ENCODE peak calls at places on chromosomes 11 and 22, in six cellular contexts. M, R, J, C, T and S are unnamed samples.

GRCh38 chr11:126893796-126894195 is 106.8 kb downstream of the KIRREL3 start:
- DNase-seq in M (no peak), R (no peak), J (no peak), C (no peak), T (no peak), S (no peak)

GRCh38 chr22:28799834-28800307 is 498 bp downstream of the XBP1 start:
- DNase-seq in M (no peak), R (no peak), J (peak; percentile 84), C (no peak), T (no peak), S (peak; percentile 59)

GRCh38 chr22:20905415-20906386 is 11.5 kb upstream of the CRKL start:
- DNase-seq in M (no peak), R (no peak), J (no peak), C (no peak), T (no peak), S (peak; percentile 51)

GRCh38 chr22:26461188-26461810 is 22.3 kb downstream of the HPS4 start:
- DNase-seq in M (no peak), R (peak; percentile 90), J (peak; percentile 84), C (no peak), T (peak; percentile 24), S (peak; percentile 51)

GRCh38 chr11:7520011-7520942 is 6.5 kb downstream of the PPFIBP2 start:
- DNase-seq in M (no peak), R (no peak), J (no peak), C (peak; percentile 89), T (no peak), S (no peak)

GRCh38 chr22:31647516-31647915 is 14.5 kb downstream of the PISD start:
- DNase-seq in M (no peak), R (no peak), J (no peak), C (no peak), T (no peak), S (no peak)

GRCh38 chr11:47514825-47515647 is 37.9 kb downstream of the CELF1 start:
- DNase-seq in M (peak; percentile 58), R (no peak), J (no peak), C (no peak), T (no peak), S (peak; percentile 70)

GRCh38 chr11:46250071-46251052 is 27.1 kb upstream of the CREB3L1 start:
- DNase-seq in M (no peak), R (no peak), J (no peak), C (no peak), T (no peak), S (no peak)

GRCh38 chr11:86800956-86801264 is 568 bp downstream of the PRSS23 start:
- DNase-seq in M (no peak), R (no peak), J (no peak), C (no peak), T (no peak), S (no peak)

GRCh38 chr22:26448334-26448733 is 19.3 kb downstream of the ASPHD2 start:
- DNase-seq in M (no peak), R (no peak), J (no peak), C (no peak), T (no peak), S (no peak)

GRCh38 chr11:102794382-102794781 is 3.6 kb downstream of the MMP1 start:
- DNase-seq in M (no peak), R (peak; percentile 58), J (peak; percentile 15), C (no peak), T (peak; percentile 44), S (peak; percentile 19)

GRCh38 chr22:27617214-27617881 is 184.2 kb downstream of the MN1 start:
- DNase-seq in M (no peak), R (no peak), J (no peak), C (no peak), T (no peak), S (no peak)

GRCh38 chr11:12862761-12863469 is 146.2 kb upstream of the RASSF10 start:
- DNase-seq in M (no peak), R (peak; percentile 63), J (peak; percentile 58), C (no peak), T (no peak), S (peak; percentile 41)

GRCh38 chr11:11400635-11401232 is 47.7 kb upstream of the CSNK2A3 start:
- DNase-seq in M (no peak), R (peak; percentile 70), J (no peak), C (no peak), T (peak; percentile 12), S (peak; percentile 35)

GRCh38 chr11:110086892-110087309 is 6.3 kb upstream of the ZC3H12C start:
- DNase-seq in M (no peak), R (no peak), J (no peak), C (no peak), T (no peak), S (no peak)

GRCh38 chr11:128419012-128419767 is 168.2 kb downstream of the ETS1 start:
- DNase-seq in M (no peak), R (no peak), J (no peak), C (no peak), T (no peak), S (no peak)

GRCh38 chr11:66071326-66071870 is 1.3 kb downstream of the PACS1 start:
- DNase-seq in M (no peak), R (no peak), J (no peak), C (no peak), T (no peak), S (no peak)

GRCh38 chr22:31734512-31734911 is 15.4 kb downstream of the PRR14L start:
- DNase-seq in M (no peak), R (no peak), J (peak; percentile 35), C (no peak), T (peak; percentile 29), S (no peak)

GRCh38 chr11:28133146-28133545 is 25.0 kb downstream of the METTL15 start:
- DNase-seq in M (no peak), R (no peak), J (no peak), C (no peak), T (no peak), S (no peak)

GRCh38 chr22:24421428-24421931 is 5.9 kb upstream of the ADORA2A start:
- DNase-seq in M (no peak), R (peak; percentile 84), J (peak; percentile 56), C (no peak), T (peak; percentile 73), S (peak; percentile 44)

GRCh38 chr11:82792319-82792718 is 58.7 kb upstream of the FAM181B start:
- DNase-seq in M (no peak), R (no peak), J (no peak), C (no peak), T (no peak), S (no peak)

GRCh38 chr11:47258317-47258902 is 614 bp downstream of the NR1H3 start:
- DNase-seq in M (no peak), R (no peak), J (no peak), C (no peak), T (no peak), S (no peak)

DNA sequence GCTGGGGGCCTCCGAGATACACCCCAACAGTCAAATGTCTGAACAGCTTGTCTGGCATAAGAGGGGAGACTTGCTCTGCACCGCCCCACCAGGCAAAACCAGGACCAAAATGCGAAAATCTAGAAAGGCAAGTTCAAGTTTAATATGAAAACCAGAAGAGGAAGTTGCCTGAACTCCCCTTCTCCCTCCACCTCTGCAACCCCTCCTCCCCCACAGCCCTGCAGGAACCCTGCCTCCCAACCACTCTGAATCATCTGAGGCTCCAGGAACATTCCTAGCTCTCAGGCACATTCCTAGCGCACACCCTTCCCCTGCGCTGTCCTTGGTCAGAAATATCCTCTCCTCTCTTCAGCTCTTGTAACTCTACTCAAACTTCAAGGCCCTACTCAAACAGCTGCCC is 36.7 kb downstream of the ISX start:
- DNase-seq in M (peak; percentile 14), R (peak; percentile 53), J (no peak), C (no peak), T (no peak), S (peak; percentile 48)
- H3K27ac ChIP-seq in M (no peak overlapping the region), R (no peak overlapping the region), J (no peak overlapping the region), C (peak overlapping the region; percentile 40), T (no peak overlapping the region), S (peak overlapping the region; percentile 38)

GRCh38 chr22:38921126-38921525 is 36.3 kb upstream of the APOBEC3A start:
- DNase-seq in M (no peak), R (no peak), J (no peak), C (no peak), T (no peak), S (no peak)
- TF ChIP-seq GABPA in M (no peak), R (no peak), J (no peak), C (no peak), T (no peak), S (no peak)

DNA sequence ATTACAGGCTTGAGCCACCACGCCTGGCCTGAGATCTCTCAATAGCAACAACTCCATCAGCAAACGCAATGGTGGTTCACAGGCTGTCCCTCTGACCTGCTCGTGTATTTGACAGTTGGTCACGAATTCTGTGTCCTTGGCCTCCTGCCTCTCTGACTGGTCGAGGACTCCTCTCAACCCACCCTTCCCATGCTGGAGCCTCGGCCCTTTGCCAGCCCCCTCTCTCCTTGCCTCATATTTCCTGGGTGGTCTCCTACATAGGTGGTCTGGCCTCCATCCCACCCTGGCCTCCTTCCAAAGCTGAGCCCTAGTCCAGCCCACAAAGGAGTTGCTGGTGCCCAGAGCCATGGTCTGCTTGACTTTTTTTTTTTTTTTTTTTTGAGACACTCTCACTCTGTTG is 11.4 kb upstream of the A4GALT start:
- DNase-seq in M (no peak), R (no peak), J (no peak), C (no peak), T (no peak), S (no peak)
- H3K27ac ChIP-seq in M (no peak overlapping the region), R (no peak overlapping the region), J (no peak overlapping the region), C (no peak overlapping the region), T (no peak overlapping the region), S (no peak overlapping the region)

GRCh38 chr11:27095050-27095449 is 54.4 kb downstream of the BBOX1 start:
- DNase-seq in M (no peak), R (no peak), J (no peak), C (no peak), T (no peak), S (no peak)
- TF ChIP-seq GABPA in M (no peak), R (no peak), J (no peak), C (no peak), T (no peak), S (no peak)

DNA sequence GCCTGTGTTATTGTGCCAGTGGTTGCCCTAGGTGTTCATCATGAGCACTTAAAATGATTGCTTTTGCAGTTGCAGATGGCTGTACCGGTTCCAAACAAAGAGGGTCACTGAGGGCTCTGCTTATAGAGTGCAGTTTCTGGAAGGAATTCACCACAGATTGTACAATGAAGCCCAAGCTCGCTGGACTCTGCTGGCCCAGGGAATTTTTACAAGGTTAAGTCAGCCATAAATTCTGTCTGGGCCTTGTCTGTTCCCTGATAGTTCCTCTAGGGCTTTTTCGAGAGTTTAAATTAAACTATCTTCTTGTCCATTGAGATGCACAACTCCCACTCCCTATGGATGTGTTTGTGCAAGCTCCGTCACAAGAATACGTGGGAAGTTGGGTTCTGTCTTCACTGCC is 153.7 kb upstream of the TTC12 start:
- DNase-seq in M (no peak), R (no peak), J (no peak), C (no peak), T (no peak), S (no peak)
- H3K27ac ChIP-seq in M (no peak overlapping the region), R (no peak overlapping the region), J (no peak overlapping the region), C (no peak overlapping the region), T (no peak overlapping the region), S (no peak overlapping the region)